ENCODE peak calls at places on chromosome 4, in four cellular contexts. X is GM23338, I is K562, Z is GM12878. G is an unnamed sample.

GRCh38 chr4:184807797-184808718 is 17.7 kb downstream of the ACSL1 start:
- DNase-seq in X (peak), I (no peak), Z (no peak), G (no peak)

GRCh38 chr4:82429728-82430192 is 502 bp downstream of the HNRNPDL start:
- DNase-seq in X (peak), I (no peak), Z (no peak), G (no peak)

GRCh38 chr4:3321295-3321889 is 28.6 kb downstream of the RGS12 start:
- DNase-seq in X (no peak), I (no peak), Z (no peak), G (no peak)

GRCh38 chr4:4750187-4750586 is 109.3 kb upstream of the MSX1 start:
- DNase-seq in X (peak), I (peak), Z (no peak), G (no peak)

GRCh38 chr4:175562111-175562510 is 250.0 kb downstream of the GPM6A start:
- DNase-seq in X (no peak), I (no peak), Z (no peak), G (no peak)

GRCh38 chr4:17895481-17895880 is 84.7 kb downstream of the NCAPG start:
- DNase-seq in X (no peak), I (no peak), Z (no peak), G (no peak)

GRCh38 chr4:48898733-48899431 is 7.7 kb downstream of the OCIAD2 start:
- DNase-seq in X (no peak), I (no peak), Z (peak), G (no peak)

GRCh38 chr4:172377486-172378140 is 564.4 kb downstream of the GALNTL6 start:
- DNase-seq in X (no peak), I (no peak), Z (no peak), G (no peak)

GRCh38 chr4:552059-552458 is 24.0 kb downstream of the TMEM271 start:
- DNase-seq in X (no peak), I (no peak), Z (no peak), G (no peak)

GRCh38 chr4:152352645-152353116 is 183.2 kb downstream of the FBXW7 start:
- DNase-seq in X (peak), I (no peak), Z (peak), G (peak)

GRCh38 chr4:52841707-52842456 is 20.2 kb upstream of the RASL11B start:
- DNase-seq in X (no peak), I (no peak), Z (no peak), G (no peak)

GRCh38 chr4:15488658-15489470 is 19.2 kb downstream of the CC2D2A start:
- DNase-seq in X (no peak), I (no peak), Z (no peak), G (no peak)

GRCh38 chr4:128528793-128529553 is 241.4 kb upstream of the PGRMC2 start:
- DNase-seq in X (peak), I (no peak), Z (no peak), G (peak)

GRCh38 chr4:168486961-168487820 is 6.9 kb upstream of the DDX60L start:
- DNase-seq in X (no peak), I (no peak), Z (no peak), G (peak)

GRCh38 chr4:129246850-129247542 is 151.0 kb downstream of the C4orf33 start:
- DNase-seq in X (no peak), I (no peak), Z (no peak), G (no peak)

GRCh38 chr4:24583451-24584174 is 741 bp downstream of the DHX15 start:
- DNase-seq in X (peak), I (peak), Z (no peak), G (peak)

GRCh38 chr4:80322716-80323115 is 12.8 kb upstream of the CFAP299 start:
- DNase-seq in X (no peak), I (no peak), Z (no peak), G (no peak)

GRCh38 chr4:78532046-78532445 is 19.5 kb upstream of the ANXA3 start:
- DNase-seq in X (no peak), I (no peak), Z (no peak), G (no peak)

GRCh38 chr4:158159718-158160094 is 13.1 kb downstream of the GASK1B start:
- DNase-seq in X (no peak), I (no peak), Z (no peak), G (no peak)

GRCh38 chr4:177242651-177243296 is 66.9 kb upstream of the NEIL3 start:
- DNase-seq in X (no peak), I (no peak), Z (no peak), G (no peak)

GRCh38 chr4:186755550-186756519 is 32.2 kb upstream of the FAT1 start:
- DNase-seq in X (no peak), I (no peak), Z (no peak), G (no peak)

GRCh38 chr4:145735330-145735638 is 55.3 kb downstream of the C4orf51 start:
- DNase-seq in X (peak), I (no peak), Z (no peak), G (no peak)

GRCh38 chr4:126630171-126630570 is 1002.6 kb upstream of the INTU start:
- DNase-seq in X (no peak), I (no peak), Z (no peak), G (no peak)

GRCh38 chr4:121943941-121944340 is 7.9 kb downstream of the TRPC3 start:
- DNase-seq in X (peak), I (peak), Z (no peak), G (no peak)

GRCh38 chr4:130080872-130081451 is 985.0 kb downstream of the C4orf33 start:
- DNase-seq in X (peak), I (no peak), Z (no peak), G (no peak)

GRCh38 chr4:43047044-43047443 is 154.5 kb downstream of the GRXCR1 start:
- DNase-seq in X (no peak), I (no peak), Z (no peak), G (no peak)

GRCh38 chr4:167234388-167234881 is at the start of gene SPOCK3:
- DNase-seq in X (peak), I (no peak), Z (no peak), G (peak)

GRCh38 chr4:7634611-7635010 is 199.9 kb upstream of the PSAPL1 start:
- DNase-seq in X (no peak), I (no peak), Z (no peak), G (no peak)

GRCh38 chr4:146124023-146124680 is 51.4 kb upstream of the LSM6 start:
- DNase-seq in X (peak), I (no peak), Z (no peak), G (no peak)

GRCh38 chr4:182062936-182063335 is 180.3 kb upstream of the TENM3 start:
- DNase-seq in X (no peak), I (no peak), Z (no peak), G (no peak)

GRCh38 chr4:78612398-78613005 is 60.9 kb downstream of the ANXA3 start:
- DNase-seq in X (peak), I (no peak), Z (no peak), G (no peak)

DNA sequence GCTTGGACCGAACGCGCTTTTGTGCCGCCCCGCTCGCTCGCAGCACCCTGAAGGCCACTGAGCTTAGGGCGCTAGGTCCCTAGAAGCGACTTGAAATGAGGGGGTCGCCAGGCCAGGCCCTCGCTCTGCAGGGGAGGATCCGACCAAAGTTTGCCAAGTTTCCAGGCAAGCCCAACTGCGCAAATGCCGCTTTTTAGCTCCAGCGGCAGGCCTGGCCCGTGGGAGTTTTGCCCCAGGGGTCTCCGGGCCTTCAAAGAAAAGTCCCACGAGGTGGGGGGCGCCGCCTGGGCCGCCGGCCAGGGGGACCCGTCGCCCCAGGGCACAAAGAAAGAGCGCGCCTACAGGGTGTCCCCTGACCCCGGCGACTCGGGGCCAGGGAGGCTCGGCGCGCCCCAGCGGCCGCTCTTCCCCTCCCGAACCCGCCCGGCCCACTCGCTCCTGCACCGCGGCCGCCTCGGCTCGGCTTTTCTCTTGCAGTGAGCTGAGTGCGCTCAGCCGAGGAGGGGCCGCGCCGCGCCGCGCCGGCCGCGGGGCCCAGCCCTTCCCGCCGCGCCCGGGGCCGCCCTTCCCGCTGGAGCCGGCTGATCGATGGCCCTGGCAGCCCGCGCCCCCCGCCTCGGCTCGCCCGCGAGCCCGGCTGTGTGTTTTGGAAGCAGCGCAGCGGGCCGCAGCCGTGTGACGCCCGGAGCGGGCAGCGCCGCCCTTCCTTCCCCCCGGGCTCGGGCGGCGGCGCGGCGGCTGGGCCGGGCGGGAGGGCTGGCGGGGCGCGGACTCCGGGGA is 788 bp upstream of the KLF3 start:
- DNase-seq in X (peak), I (no peak), Z (no peak), G (no peak)
- TF ChIP-seq EZH2 in X (no peak), I (no peak), Z (no peak), G (no peak)

DNA sequence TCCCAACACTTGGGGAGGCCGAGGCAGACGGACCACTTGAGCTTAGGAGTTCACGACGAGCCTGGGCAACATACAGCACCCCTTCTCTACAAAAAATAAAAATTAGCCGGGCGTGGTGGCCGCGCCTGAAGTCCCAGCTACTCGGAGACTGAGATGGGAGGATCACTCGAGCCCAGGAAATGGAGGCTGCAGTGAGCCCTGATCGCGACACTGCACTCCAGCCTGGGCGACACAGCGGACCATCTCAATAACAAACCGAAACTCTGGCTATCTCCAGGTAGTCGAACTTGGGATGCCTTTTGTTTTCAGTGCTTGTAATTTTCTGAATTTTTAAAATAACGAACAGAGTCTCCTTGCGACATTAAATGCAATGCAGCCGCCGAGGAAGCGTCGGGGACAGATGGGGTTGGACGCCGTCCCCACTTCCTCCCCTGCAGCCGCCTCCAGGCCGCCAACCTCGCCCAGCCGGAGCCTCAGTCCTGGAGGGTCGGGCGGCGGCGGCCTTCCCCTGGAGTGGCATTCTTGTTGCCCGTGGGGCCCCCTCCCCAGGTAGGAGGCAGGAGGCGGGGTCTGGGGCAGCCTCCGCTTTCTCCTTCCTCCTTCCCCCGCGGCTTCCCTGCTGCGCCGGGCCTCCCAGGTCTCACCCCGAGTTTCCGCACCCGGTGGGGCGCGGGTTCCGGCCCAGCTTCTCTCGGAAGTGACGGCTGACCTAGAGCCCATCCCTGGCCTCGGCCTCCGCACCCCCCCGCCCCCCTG is 14.6 kb downstream of the HMX1 start:
- DNase-seq in X (peak), I (no peak), Z (no peak), G (no peak)
- H2AFZ ChIP-seq in X (peak), I (no peak), Z (no peak), G (no peak)

DNA sequence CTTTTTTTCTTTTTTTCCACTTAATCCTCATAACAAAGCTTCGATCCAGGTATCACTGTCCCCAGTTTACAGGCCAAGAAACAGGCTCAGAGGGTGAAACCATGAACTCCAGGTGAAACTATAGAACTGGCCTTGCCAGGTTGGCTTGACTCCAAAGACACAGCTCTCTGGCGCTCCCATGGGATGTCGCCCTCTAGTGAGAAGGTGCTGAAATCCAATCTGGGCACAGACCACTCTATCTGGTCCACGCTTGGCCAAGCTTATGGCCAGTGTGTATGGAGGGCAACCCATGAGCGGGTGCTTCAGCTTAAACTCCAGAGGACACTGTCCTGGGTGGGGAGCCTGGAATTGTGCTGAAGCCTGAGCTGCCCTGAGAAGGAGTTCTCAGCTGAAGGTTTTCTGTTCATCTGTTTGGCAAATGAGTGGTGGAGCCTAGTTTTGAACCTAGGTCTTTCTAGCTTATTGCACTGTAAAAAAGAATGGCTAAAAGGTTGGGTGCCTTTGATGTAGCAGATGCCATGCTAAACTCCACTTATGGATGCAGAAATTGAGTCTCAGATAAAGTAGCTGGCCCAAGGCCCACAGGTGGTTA is 70.5 kb downstream of the SEL1L3 start:
- DNase-seq in X (peak), I (peak), Z (no peak), G (peak)
- TF ChIP-seq REST in X (no peak), I (no peak), Z (no peak), G (no peak)

GRCh38 chr4:46393606-46394005 is 3.7 kb upstream of the GABRA2 start:
- DNase-seq in X (no peak), I (no peak), Z (no peak), G (no peak)
- TF ChIP-seq EZH2 in X (no peak), I (no peak), Z (no peak), G (no peak)

GRCh38 chr4:40548256-40548655 is 81.4 kb downstream of the RBM47 start:
- DNase-seq in X (no peak), I (no peak), Z (no peak), G (no peak)
- H2AFZ ChIP-seq in X (no peak), I (peak), Z (no peak), G (no peak)

GRCh38 chr4:87387237-87387636 is 3.8 kb downstream of the HSD17B11 start:
- DNase-seq in X (no peak), I (no peak), Z (no peak), G (no peak)

GRCh38 chr4:87391783-87392054 is 731 bp upstream of the HSD17B11 start:
- DNase-seq in X (no peak), I (no peak), Z (no peak), G (no peak)

GRCh38 chr4:87392183-87392582 is 1.2 kb upstream of the HSD17B11 start:
- DNase-seq in X (no peak), I (no peak), Z (no peak), G (no peak)

GRCh38 chr4:87390931-87391782 is at the start of gene HSD17B11:
- DNase-seq in X (peak), I (peak), Z (peak), G (peak)
- TF ChIP-seq REST in X (no peak), I (no peak), Z (no peak), G (no peak)

GRCh38 chr4:140575489-140575888 is 6.7 kb upstream of the UCP1 start:
- DNase-seq in X (no peak), I (no peak), Z (no peak), G (no peak)

GRCh38 chr4:140581078-140581477 is 12.3 kb upstream of the UCP1 start:
- DNase-seq in X (no peak), I (no peak), Z (no peak), G (no peak)

DNA sequence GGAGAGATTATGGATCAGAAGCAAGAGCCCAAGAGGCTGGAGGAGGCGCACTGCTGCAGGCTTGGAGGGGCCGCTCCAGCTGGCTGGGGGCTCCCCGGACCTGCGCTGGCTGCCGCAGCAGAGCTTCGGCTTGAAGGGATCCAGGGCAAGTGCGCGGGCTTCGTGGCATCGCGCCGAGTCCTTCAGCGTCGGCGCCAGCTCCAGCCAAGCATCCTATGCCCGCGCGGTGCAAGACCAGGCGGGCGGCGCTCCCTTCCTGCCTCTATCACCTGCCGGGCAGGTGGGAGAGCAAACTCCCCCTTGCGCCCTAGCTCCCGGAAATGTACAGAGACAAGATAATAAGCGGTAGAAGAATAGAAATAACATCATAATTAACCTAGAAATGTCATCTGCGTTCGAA is 10.5 kb upstream of the UCP1 start:
- DNase-seq in X (peak), I (no peak), Z (no peak), G (no peak)
- TF ChIP-seq EZH2 in X (no peak), I (no peak), Z (no peak), G (no peak)

DNA sequence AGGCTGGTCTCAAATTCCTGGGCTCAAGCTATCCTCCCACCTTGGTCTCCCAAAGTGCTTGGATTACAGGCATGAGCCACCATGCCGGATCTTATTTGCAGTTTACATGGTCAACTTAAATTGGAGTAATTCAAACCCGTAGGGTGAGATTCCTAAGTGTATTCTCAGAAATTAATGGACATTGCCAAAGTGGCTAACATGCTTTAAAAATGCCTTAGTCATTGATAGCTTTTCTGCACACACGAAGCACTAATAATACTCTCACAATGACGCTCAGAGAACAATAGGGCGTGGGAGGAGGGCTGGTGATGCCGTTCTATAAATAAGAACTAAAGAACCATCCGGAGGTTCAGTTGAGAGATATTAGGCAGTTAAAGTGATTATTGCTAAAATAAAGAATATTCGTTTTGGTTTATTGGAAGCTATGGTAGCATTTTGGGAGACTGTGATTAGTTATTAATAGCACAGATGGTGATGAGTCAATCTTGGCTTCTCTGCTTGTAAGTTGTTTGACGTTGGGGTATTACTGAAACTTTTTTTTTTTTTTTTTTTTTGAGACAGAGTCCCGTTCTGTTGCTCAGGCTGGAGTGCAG is 79.1 kb downstream of the TRAPPC11 start:
- DNase-seq in X (no peak), I (no peak), Z (peak), G (no peak)
- H2AFZ ChIP-seq in X (no peak), I (no peak), Z (no peak), G (peak)

DNA sequence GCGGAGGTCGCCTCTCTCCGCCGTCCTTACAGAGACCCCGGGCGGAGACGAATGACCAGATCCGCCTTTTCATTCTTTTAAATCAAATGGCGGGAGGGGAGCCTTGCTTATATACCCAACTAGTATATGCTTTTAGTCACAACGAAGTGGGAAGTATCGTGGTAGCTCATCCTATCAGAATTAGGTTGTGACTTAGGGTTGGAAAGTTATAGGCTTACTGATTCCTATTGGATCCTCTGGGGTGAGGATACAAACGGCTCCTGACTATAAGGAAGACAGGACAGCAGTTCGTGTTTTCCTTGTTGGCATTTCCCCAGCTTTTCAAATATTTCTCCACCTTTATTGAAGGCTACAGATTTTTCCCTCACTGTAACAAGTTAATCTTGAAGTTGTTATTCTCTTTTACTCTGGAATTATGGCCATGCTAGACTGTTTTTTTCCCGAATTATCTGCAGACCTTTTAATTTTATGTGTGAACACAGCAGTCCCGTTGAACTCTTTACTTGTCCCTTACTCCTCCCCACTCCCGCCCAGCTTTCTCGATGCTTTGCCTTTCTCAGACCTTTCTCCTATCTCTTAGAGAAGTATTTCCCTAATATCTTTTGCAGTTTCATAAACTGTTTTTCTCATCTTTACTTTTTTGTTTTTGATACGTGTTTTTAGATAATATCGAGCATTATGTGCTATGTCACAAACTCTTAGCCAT is 623 bp downstream of the CEP44 start:
- DNase-seq in X (peak), I (no peak), Z (no peak), G (peak)
- TF ChIP-seq REST in X (no peak), I (no peak), Z (no peak), G (no peak)